ENCODE peak calls at places on chromosomes 5 and 9, in ten cellular contexts. K, V, P, L, U, A, X, F, W and R are unnamed samples.

GRCh38 chr5:146732966-146733365 is 145.6 kb downstream of the PPP2R2B start:
- DNase-seq in L (no peak), F (no peak), U (no peak), V (peak; percentile 9), X (no peak), A (no peak), P (no peak), W (no peak), K (no peak), R (no peak)

GRCh38 chr9:129231759-129232158 is 53.7 kb upstream of the IER5L start:
- DNase-seq in P (no peak), U (no peak), K (no peak), A (no peak), W (no peak), L (no peak), V (no peak), X (no peak), F (no peak), R (no peak)

GRCh38 chr9:3906437-3907213 is 380.8 kb upstream of the RFX3 start:
- DNase-seq in P (no peak), V (peak; percentile 95), U (no peak), F (no peak), W (no peak), L (no peak), K (peak; percentile 29), X (peak; percentile 12), A (no peak), R (no peak)

GRCh38 chr9:127014210-127014609 is 99.6 kb downstream of the RALGPS1 start:
- DNase-seq in X (no peak), V (peak; percentile 30), A (no peak), F (no peak), L (no peak), P (no peak), U (peak; percentile 1), W (no peak), K (no peak), R (no peak)

GRCh38 chr9:98328141-98328540 is 72.7 kb upstream of the TBC1D2 start:
- DNase-seq in F (no peak), W (no peak), A (no peak), K (no peak), V (no peak), L (no peak), X (no peak), P (no peak), U (no peak), R (no peak)

GRCh38 chr9:37503736-37504135 is 18.0 kb downstream of the POLR1E start:
- DNase-seq in X (no peak), P (no peak), W (no peak), K (no peak), F (no peak), V (peak; percentile 16), A (no peak), U (no peak), L (no peak), R (no peak)

GRCh38 chr9:83920469-83920941 is 727 bp downstream of the KIF27 start:
- DNase-seq in U (no peak), W (peak; percentile 65), V (peak; percentile 38), K (no peak), L (peak; percentile 28), P (peak; percentile 69), A (peak; percentile 82), F (no peak), X (peak; percentile 60), R (no peak)

GRCh38 chr9:91056917-91057316 is 255.3 kb downstream of the SYK start:
- DNase-seq in V (peak; percentile 60), X (no peak), A (no peak), F (no peak), P (no peak), W (no peak), K (no peak), U (no peak), L (no peak), R (no peak)

GRCh38 chr9:74304598-74304997 is 192.5 kb upstream of the RORB start:
- DNase-seq in L (no peak), X (no peak), A (no peak), F (no peak), U (no peak), K (no peak), V (no peak), P (no peak), W (no peak), R (no peak)

GRCh38 chr5:95850391-95850894 is 27.9 kb upstream of the GLRX start:
- DNase-seq in X (no peak), W (no peak), F (no peak), L (no peak), P (no peak), K (no peak), V (no peak), A (peak; percentile 61), U (no peak), R (no peak)

GRCh38 chr9:117744390-117744789 is 40.2 kb downstream of the TLR4 start:
- DNase-seq in K (no peak), P (no peak), V (no peak), U (no peak), F (no peak), W (no peak), X (no peak), A (no peak), L (no peak), R (no peak)

GRCh38 chr5:522899-523657 is 1.2 kb downstream of the SLC9A3 start:
- DNase-seq in X (peak; percentile 35), L (no peak), U (no peak), W (no peak), V (no peak), A (peak; percentile 26), F (no peak), P (no peak), K (no peak), R (no peak)
- TF ChIP-seq POLR2A in X (no peak), L (no peak), U (no peak), W (no peak), V (no peak), A (no peak), F (no peak), P (no peak), K (no peak), R (no peak)

GRCh38 chr5:148697821-148698196 is 43.5 kb upstream of the HTR4 start:
- DNase-seq in W (no peak), L (no peak), P (no peak), X (no peak), A (no peak), K (no peak), U (no peak), F (no peak), V (no peak), R (no peak)

GRCh38 chr5:148699028-148699427 is 44.7 kb upstream of the HTR4 start:
- DNase-seq in W (no peak), U (no peak), K (no peak), P (no peak), V (no peak), X (no peak), A (no peak), F (no peak), L (no peak), R (no peak)

GRCh38 chr5:148696438-148697036 is 42.2 kb upstream of the HTR4 start:
- DNase-seq in L (no peak), K (no peak), F (no peak), U (no peak), P (no peak), X (no peak), W (no peak), V (no peak), A (no peak), R (no peak)

GRCh38 chr5:148697177-148697820 is 43.0 kb upstream of the HTR4 start:
- DNase-seq in W (no peak), K (peak; percentile 32), F (no peak), V (peak; percentile 56), P (no peak), X (no peak), A (no peak), L (no peak), U (no peak), R (no peak)

GRCh38 chr5:148702019-148702596 is 47.8 kb upstream of the HTR4 start:
- DNase-seq in L (no peak), A (no peak), W (no peak), F (no peak), V (no peak), P (no peak), X (no peak), U (no peak), K (no peak), R (no peak)
- TF ChIP-seq POLR2A in L (no peak), A (no peak), W (no peak), F (no peak), V (no peak), P (no peak), X (no peak), U (no peak), K (no peak), R (no peak)

GRCh38 chr9:69865986-69866385 is 45.4 kb downstream of the CFAP95 start:
- DNase-seq in F (no peak), U (no peak), L (no peak), V (peak; percentile 80), P (no peak), X (no peak), K (no peak), A (no peak), W (no peak), R (no peak)

GRCh38 chr9:69871143-69871834 is 50.7 kb downstream of the CFAP95 start:
- DNase-seq in P (no peak), L (no peak), A (no peak), K (no peak), F (no peak), U (no peak), V (no peak), X (no peak), W (no peak), R (no peak)

GRCh38 chr9:69867081-69867814 is 46.6 kb downstream of the CFAP95 start:
- DNase-seq in U (no peak), V (no peak), X (no peak), F (no peak), K (no peak), L (no peak), P (no peak), W (no peak), A (no peak), R (no peak)
- TF ChIP-seq POLR2A in U (no peak), V (no peak), X (no peak), F (no peak), K (no peak), L (no peak), P (no peak), W (no peak), A (no peak), R (no peak)

DNA sequence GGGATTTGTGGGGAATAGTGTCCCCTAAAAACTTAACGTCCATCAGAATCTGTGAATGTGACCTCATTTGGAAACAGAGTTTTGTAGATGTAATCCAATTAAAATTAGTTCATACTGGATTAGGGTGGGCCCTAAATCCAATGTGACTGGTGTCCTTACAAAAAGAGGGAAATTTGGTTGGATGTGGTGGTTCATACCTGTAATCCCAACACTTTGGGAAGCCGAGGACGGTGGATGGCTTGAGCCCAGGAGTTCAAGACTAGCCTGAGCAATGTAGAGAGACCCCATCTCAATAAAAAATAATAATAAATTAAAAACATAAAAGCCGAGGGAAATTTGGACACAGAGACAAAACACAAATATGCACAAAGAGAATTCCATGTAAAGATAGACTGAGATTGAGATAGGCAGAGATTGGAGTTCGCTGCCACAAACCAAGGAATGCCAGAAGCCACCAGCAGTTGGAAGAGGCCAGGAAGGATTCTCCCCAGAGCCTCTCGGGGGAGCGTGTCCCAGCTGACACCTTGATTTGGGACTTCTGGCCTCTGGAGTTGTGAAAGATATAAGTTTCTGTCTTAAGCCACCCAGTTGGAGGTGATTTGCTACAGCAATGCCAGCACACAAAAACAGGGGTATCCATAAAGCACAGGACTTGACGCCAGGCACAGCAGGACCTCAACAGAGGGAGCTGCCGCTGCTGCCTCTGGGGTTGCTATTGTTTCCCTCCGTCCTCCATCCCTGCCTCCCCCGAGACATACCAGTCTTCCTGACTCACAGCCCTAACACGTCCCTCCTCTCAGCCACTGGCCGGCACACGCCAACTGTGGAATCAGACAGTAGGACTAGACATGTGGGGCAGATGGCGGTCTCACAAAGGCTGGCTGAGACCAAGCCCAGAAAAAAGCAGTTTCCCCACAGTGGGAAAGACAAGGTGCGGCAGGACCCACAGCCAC is 73.8 kb upstream of the IL17B start:
- DNase-seq in W (peak; percentile 77), A (peak; percentile 23), X (no peak), U (no peak), F (peak; percentile 53), L (peak; percentile 74), V (peak; percentile 96), K (peak; percentile 83), P (no peak), R (no peak)
- TF ChIP-seq POLR2A in W (no peak), A (no peak), X (no peak), U (no peak), F (no peak), L (peak; percentile 19), V (peak; percentile 78), K (no peak), P (no peak), R (no peak)